ENCODE peak calls at places on chromosomes 6 and 20, in four cellular contexts. D is SJSA1, N is prostate gland, S is Peyer's patch. M is an unnamed sample.
A peak's percentile ranks its signal among the peaks of the same experiment; 100 is the strongest.

GRCh38 chr20:40433341-40433861 is 255.6 kb downstream of the MAFB start:
- DNase-seq in N (no peak), S (no peak), D (no peak), M (no peak)

GRCh38 chr6:113642714-113643442 is 214.3 kb upstream of the MARCKS start:
- DNase-seq in S (no peak), N (peak; percentile 25), D (no peak), M (no peak)

GRCh38 chr6:20751293-20751946 is 217.2 kb downstream of the CDKAL1 start:
- DNase-seq in D (peak; percentile 29), S (no peak), N (no peak), M (no peak)

GRCh38 chr20:6044102-6044501 is 9.8 kb downstream of the LRRN4 start:
- DNase-seq in N (no peak), D (no peak), S (no peak), M (no peak)

GRCh38 chr20:4233520-4233919 is 218.2 kb upstream of the RNF24 start:
- DNase-seq in D (no peak), N (no peak), S (no peak), M (no peak)

GRCh38 chr6:14948586-14949245 is 297.2 kb upstream of the JARID2 start:
- DNase-seq in S (no peak), N (no peak), D (no peak), M (no peak)

GRCh38 chr20:32975698-32976674 is 28.2 kb downstream of the SUN5 start:
- DNase-seq in D (no peak), N (no peak), S (no peak), M (no peak)

GRCh38 chr20:12614764-12615163 is 394.0 kb upstream of the SPTLC3 start:
- DNase-seq in D (no peak), S (no peak), N (no peak), M (no peak)

GRCh38 chr6:83696674-83697073 is 12.2 kb downstream of the SNAP91 start:
- DNase-seq in N (no peak), S (no peak), D (no peak), M (no peak)

GRCh38 chr6:28758046-28758817 is 165.6 kb downstream of the TRIM27 start:
- DNase-seq in D (no peak), N (no peak), S (no peak), M (no peak)

GRCh38 chr20:3820901-3821727 is 767 bp downstream of the AP5S1 start:
- DNase-seq in D (no peak), N (no peak), S (no peak), M (no peak)

GRCh38 chr20:650954-651353 is 2.0 kb downstream of the SRXN1 start:
- DNase-seq in N (no peak), S (no peak), D (no peak), M (no peak)

GRCh38 chr6:165308926-165309731 is at the start of gene C6orf118:
- DNase-seq in N (peak; percentile 8), S (no peak), D (peak; percentile 36), M (no peak)

GRCh38 chr6:112251170-112251945 is 3.0 kb downstream of the LAMA4 start:
- DNase-seq in N (no peak), D (no peak), S (no peak), M (no peak)

GRCh38 chr6:37242042-37242428 is 15.5 kb upstream of the TBC1D22B start:
- DNase-seq in S (no peak), D (no peak), N (no peak), M (no peak)

GRCh38 chr6:55496201-55496600 is 82.8 kb downstream of the HMGCLL1 start:
- DNase-seq in S (no peak), N (no peak), D (no peak), M (no peak)

GRCh38 chr6:147749331-147749730 is 240.8 kb downstream of the SAMD5 start:
- DNase-seq in D (no peak), S (no peak), N (no peak), M (no peak)

GRCh38 chr6:75428204-75428603 is 65.4 kb downstream of the FILIP1 start:
- DNase-seq in N (no peak), S (no peak), D (no peak), M (no peak)

GRCh38 chr20:1537731-1538058 is 19.8 kb downstream of the SIRPD start:
- DNase-seq in N (no peak), S (no peak), D (no peak), M (no peak)

GRCh38 chr6:90008908-90009501 is 114.7 kb downstream of the GJA10 start:
- DNase-seq in D (peak; percentile 81), S (no peak), N (peak; percentile 13), M (no peak)

GRCh38 chr6:56693246-56693607 is 50.5 kb upstream of the DST start:
- DNase-seq in N (peak; percentile 63), D (peak; percentile 82), S (peak; percentile 85), M (no peak)

GRCh38 chr6:161549977-161550655 is 276.3 kb upstream of the AGPAT4 start:
- DNase-seq in S (no peak), D (no peak), N (no peak), M (no peak)

GRCh38 chr6:80210618-80211017 is 104.1 kb downstream of the BCKDHB start:
- DNase-seq in S (no peak), N (no peak), D (no peak), M (no peak)

GRCh38 chr6:25085761-25086160 is 150.0 kb upstream of the RIPOR2 start:
- DNase-seq in S (no peak), N (no peak), D (no peak), M (no peak)

GRCh38 chr6:143271024-143271423 is 179.5 kb downstream of the ADAT2 start:
- DNase-seq in D (no peak), N (no peak), S (no peak), M (no peak)

GRCh38 chr20:59481082-59482018 is 123.0 kb upstream of the PHACTR3 start:
- DNase-seq in S (no peak), D (no peak), N (no peak), M (no peak)

GRCh38 chr6:21354805-21355238 is 238.7 kb upstream of the SOX4 start:
- DNase-seq in S (no peak), N (peak; percentile 28), D (no peak), M (no peak)

GRCh38 chr6:31116661-31117385 is 2.2 kb downstream of the PSORS1C1 start:
- DNase-seq in N (no peak), D (no peak), S (peak; percentile 45), M (no peak)

GRCh38 chr20:47276856-47277541 is 79.5 kb downstream of the ZMYND8 start:
- DNase-seq in N (no peak), S (no peak), D (peak; percentile 45), M (no peak)

GRCh38 chr20:58702161-58702510 is 9.5 kb downstream of the NPEPL1 start:
- DNase-seq in S (no peak), D (no peak), N (no peak), M (no peak)

DNA sequence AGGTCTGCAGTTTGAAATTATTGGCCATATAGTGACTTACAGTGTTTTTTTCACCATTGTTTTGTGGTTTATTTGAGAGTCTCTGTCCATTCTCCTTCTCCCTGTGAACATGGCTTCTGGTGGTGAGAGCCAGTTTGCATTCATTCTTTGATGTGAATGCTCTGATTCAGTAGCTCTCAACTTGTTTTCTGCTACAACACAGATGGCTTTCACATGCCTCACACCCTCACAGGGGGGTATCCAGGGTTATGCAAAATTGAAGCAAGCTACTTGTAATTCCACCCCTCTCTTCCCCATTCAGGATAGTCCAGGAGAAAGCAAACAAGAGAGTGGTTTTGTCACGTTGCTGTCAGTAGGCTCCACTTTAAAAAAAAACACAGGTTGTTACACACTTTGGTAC is 55.6 kb downstream of the SLX4IP start:
- DNase-seq in D (no peak), S (no peak), N (no peak), M (no peak)
- H3K4me3 ChIP-seq in D (no peak overlapping the region), S (no peak overlapping the region), N (no peak overlapping the region), M (no peak overlapping the region)

GRCh38 chr20:57258055-57258454 is 8.4 kb downstream of the BMP7 start:
- DNase-seq in N (no peak), D (no peak), S (no peak), M (no peak)
- H3K4me1 ChIP-seq in N (no peaks in the 10 kb centered on the region), D (no peaks in the 10 kb centered on the region), S (no peaks in the 10 kb centered on the region), M (no peaks in the 10 kb centered on the region)

DNA sequence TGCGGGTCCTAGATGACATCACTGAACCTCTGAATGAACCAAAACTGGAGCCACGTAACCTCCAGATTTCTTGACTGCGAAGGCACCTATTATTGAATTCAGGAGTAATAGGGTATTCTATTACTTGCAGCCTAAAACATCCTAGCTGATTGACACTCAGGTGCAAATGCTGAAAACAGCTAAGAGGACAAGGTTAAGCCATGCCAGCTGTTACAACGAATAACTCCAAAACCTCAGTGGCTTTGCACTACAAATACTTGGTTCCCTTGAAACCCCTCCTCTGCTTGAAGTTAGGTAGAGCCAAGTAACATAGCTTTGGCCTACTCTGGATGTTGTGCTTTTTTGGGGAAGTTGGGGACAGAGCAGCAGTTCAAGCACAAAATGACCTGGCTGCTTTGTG is 21.0 kb upstream of the CCN5 start:
- DNase-seq in D (no peak), S (no peak), N (no peak), M (no peak)
- H3K4me3 ChIP-seq in D (no peak overlapping the region), S (no peak overlapping the region), N (no peak overlapping the region), M (no peak overlapping the region)

DNA sequence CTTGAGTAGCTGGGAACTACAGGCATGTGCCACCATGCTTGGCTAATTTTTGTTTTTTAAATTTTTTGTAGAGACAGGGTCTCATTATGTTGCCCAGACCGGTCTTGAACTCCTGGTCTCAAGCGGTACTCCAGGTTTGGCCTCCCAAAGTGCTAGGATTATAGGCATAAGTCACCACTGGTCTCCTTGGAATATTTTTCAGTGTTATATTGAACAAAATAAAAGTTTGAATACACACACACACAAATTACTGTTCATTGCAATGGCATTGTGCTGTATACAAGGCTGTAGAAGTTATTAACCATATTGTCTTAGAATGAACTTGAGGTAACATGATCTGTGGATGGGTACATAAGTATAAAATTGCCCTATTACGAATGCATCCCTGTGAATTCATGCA is 166.1 kb downstream of the BCAS1 start:
- DNase-seq in S (no peak), N (no peak), D (no peak), M (no peak)
- H3K4me1 ChIP-seq in S (peaks cover 3% of the 10 kb centered on the region), N (no peaks in the 10 kb centered on the region), D (peaks cover 57% of the 10 kb centered on the region), M (peaks cover 17% of the 10 kb centered on the region)

GRCh38 chr6:132043148-132043547 is 92.0 kb upstream of the CCN2 start:
- DNase-seq in D (no peak), N (no peak), S (no peak), M (no peak)
- H3K4me3 ChIP-seq in D (no peak overlapping the region), N (no peak overlapping the region), S (no peak overlapping the region), M (no peak overlapping the region)

DNA sequence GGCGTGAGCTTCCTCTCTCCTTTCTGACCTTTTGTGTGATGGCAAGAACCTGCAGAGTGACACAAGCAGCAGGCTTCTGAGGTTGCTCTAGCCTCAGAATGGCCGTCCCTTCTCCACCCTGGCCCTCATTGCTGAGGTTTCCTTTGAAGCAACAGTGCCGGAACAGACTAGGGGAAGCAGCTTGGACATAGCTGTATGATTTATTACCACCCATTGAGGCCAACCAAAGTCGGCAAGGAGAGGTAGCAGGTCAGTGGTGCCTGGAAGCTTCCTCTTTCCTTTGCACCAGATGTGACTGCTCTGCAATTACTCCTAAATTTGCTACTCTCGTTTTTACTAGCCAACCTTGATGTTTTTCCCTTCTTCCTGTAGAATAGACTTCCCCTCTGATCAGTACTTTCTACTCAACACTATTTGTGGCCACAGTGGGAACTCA is 31.4 kb downstream of the PTPN1 start:
- DNase-seq in S (no peak), N (no peak), D (no peak), M (no peak)
- H3K4me1 ChIP-seq in S (no peaks in the 10 kb centered on the region), N (peaks cover 13% of the 10 kb centered on the region), D (peaks cover 89% of the 10 kb centered on the region), M (peaks cover 61% of the 10 kb centered on the region)

M was measured in CD8-positive, alpha-beta memory T cell.